ENCODE peak calls at places on chromosome 6, in six cellular contexts. K is KG1, I is GDM1, Q is coronary artery, D is mesendoderm, U is heart right ventricle. Y is an unnamed sample.
A peak's percentile ranks its signal among the peaks of the same experiment; 100 is the strongest.

GRCh38 chr6:12749531-12750379 is 33.2 kb downstream of the PHACTR1 start:
- DNase-seq in K (no peak), I (no peak), Q (no peak), D (peak; percentile 75), U (no peak), Y (no peak)

GRCh38 chr6:5782783-5783567 is 223.8 kb downstream of the NRN1 start:
- DNase-seq in K (no peak), I (no peak), Q (peak; percentile 70), D (no peak), U (peak; percentile 61), Y (no peak)

GRCh38 chr6:37705239-37706051 is 7.8 kb upstream of the MDGA1 start:
- DNase-seq in K (no peak), I (no peak), Q (no peak), D (peak; percentile 96), U (peak; percentile 86), Y (peak; percentile 83)

GRCh38 chr6:8383584-8383983 is 51.8 kb downstream of the SLC35B3 start:
- DNase-seq in K (no peak), I (no peak), Q (no peak), D (peak; percentile 47), U (no peak), Y (no peak)

GRCh38 chr6:159110013-159110412 is 59.2 kb upstream of the FNDC1 start:
- DNase-seq in K (peak; percentile 14), I (peak; percentile 48), Q (no peak), D (peak; percentile 87), U (no peak), Y (peak; percentile 46)

GRCh38 chr6:150528648-150529285 is 70.9 kb upstream of the PLEKHG1 start:
- DNase-seq in K (no peak), I (no peak), Q (no peak), D (peak; percentile 93), U (peak; percentile 75), Y (peak; percentile 9)

GRCh38 chr6:76942203-76942971 is 520.9 kb downstream of the HTR1B start:
- DNase-seq in K (no peak), I (no peak), Q (no peak), D (no peak), U (no peak), Y (no peak)

GRCh38 chr6:112352607-112353006 is 5.5 kb downstream of the RFPL4B start:
- DNase-seq in K (no peak), I (no peak), Q (no peak), D (no peak), U (no peak), Y (no peak)

GRCh38 chr6:116329156-116329555 is 41.6 kb upstream of the DSE start:
- DNase-seq in K (no peak), I (no peak), Q (no peak), D (no peak), U (no peak), Y (no peak)

GRCh38 chr6:70616728-70617260 is 50.1 kb downstream of the SDHAF4 start:
- DNase-seq in K (no peak), I (no peak), Q (no peak), D (no peak), U (no peak), Y (no peak)